ENCODE peak calls at places on chromosome 3, in four cellular contexts. One of them, this sample, is unnamed.

GRCh38 chr3:196414469-196414868 is 17.8 kb downstream of the UBXN7 start:
- DNase-seq in activated naive CD8-positive, alpha-beta T cell treated with anti-CD3 and anti-CD28 coated beads for 36 hours: no peak
- DNase-seq in SJSA1: no peak
- DNase-seq in suprapubic skin: no peak
- DNase-seq in this sample: no peak

GRCh38 chr3:116473602-116474001 is 28.3 kb upstream of the LSAMP start:
- DNase-seq in activated naive CD8-positive, alpha-beta T cell treated with anti-CD3 and anti-CD28 coated beads for 36 hours: no peak
- DNase-seq in SJSA1: no peak
- DNase-seq in suprapubic skin: no peak
- DNase-seq in this sample: no peak

GRCh38 chr3:130242850-130243569 is 102.5 kb upstream of the COL6A5 start:
- DNase-seq in activated naive CD8-positive, alpha-beta T cell treated with anti-CD3 and anti-CD28 coated beads for 36 hours: no peak
- DNase-seq in SJSA1: no peak
- DNase-seq in suprapubic skin: no peak
- DNase-seq in this sample: no peak

GRCh38 chr3:143811602-143812001 is 36.7 kb downstream of the SLC9A9 start:
- DNase-seq in activated naive CD8-positive, alpha-beta T cell treated with anti-CD3 and anti-CD28 coated beads for 36 hours: no peak
- DNase-seq in SJSA1: no peak
- DNase-seq in suprapubic skin: no peak
- DNase-seq in this sample: no peak

GRCh38 chr3:134761213-134761612 is 33.8 kb upstream of the EPHB1 start:
- DNase-seq in activated naive CD8-positive, alpha-beta T cell treated with anti-CD3 and anti-CD28 coated beads for 36 hours: no peak
- DNase-seq in SJSA1: no peak
- DNase-seq in suprapubic skin: no peak
- DNase-seq in this sample: no peak

GRCh38 chr3:119557874-119558264 is 1.5 kb downstream of the CD80 start:
- DNase-seq in activated naive CD8-positive, alpha-beta T cell treated with anti-CD3 and anti-CD28 coated beads for 36 hours: peak
- DNase-seq in SJSA1: no peak
- DNase-seq in suprapubic skin: no peak
- DNase-seq in this sample: no peak

GRCh38 chr3:70554170-70554569 is 241.7 kb upstream of the MDFIC2 start:
- DNase-seq in activated naive CD8-positive, alpha-beta T cell treated with anti-CD3 and anti-CD28 coated beads for 36 hours: no peak
- DNase-seq in SJSA1: no peak
- DNase-seq in suprapubic skin: no peak
- DNase-seq in this sample: no peak

GRCh38 chr3:29335438-29335837 is 54.6 kb downstream of the RBMS3 start:
- DNase-seq in activated naive CD8-positive, alpha-beta T cell treated with anti-CD3 and anti-CD28 coated beads for 36 hours: no peak
- DNase-seq in SJSA1: peak
- DNase-seq in suprapubic skin: peak
- DNase-seq in this sample: peak

GRCh38 chr3:183638092-183638644 is 2.7 kb downstream of the KLHL24 start:
- DNase-seq in activated naive CD8-positive, alpha-beta T cell treated with anti-CD3 and anti-CD28 coated beads for 36 hours: no peak
- DNase-seq in SJSA1: no peak
- DNase-seq in suprapubic skin: no peak
- DNase-seq in this sample: no peak

GRCh38 chr3:159146856-159147255 is 345.0 kb downstream of the MFSD1 start:
- DNase-seq in activated naive CD8-positive, alpha-beta T cell treated with anti-CD3 and anti-CD28 coated beads for 36 hours: no peak
- DNase-seq in SJSA1: no peak
- DNase-seq in suprapubic skin: no peak
- DNase-seq in this sample: no peak

GRCh38 chr3:10469406-10470119 is 35.8 kb downstream of the ATP2B2 start:
- DNase-seq in activated naive CD8-positive, alpha-beta T cell treated with anti-CD3 and anti-CD28 coated beads for 36 hours: no peak
- DNase-seq in SJSA1: no peak
- DNase-seq in suprapubic skin: no peak
- DNase-seq in this sample: no peak

GRCh38 chr3:130316164-130316563 is 29.3 kb upstream of the COL6A5 start:
- DNase-seq in activated naive CD8-positive, alpha-beta T cell treated with anti-CD3 and anti-CD28 coated beads for 36 hours: no peak
- DNase-seq in SJSA1: no peak
- DNase-seq in suprapubic skin: no peak
- DNase-seq in this sample: no peak

GRCh38 chr3:184656991-184657669 is 54.7 kb downstream of the MAGEF1 start:
- DNase-seq in activated naive CD8-positive, alpha-beta T cell treated with anti-CD3 and anti-CD28 coated beads for 36 hours: no peak
- DNase-seq in SJSA1: no peak
- DNase-seq in suprapubic skin: no peak
- DNase-seq in this sample: peak

GRCh38 chr3:187735837-187736236 is 9.4 kb downstream of the BCL6 start:
- DNase-seq in activated naive CD8-positive, alpha-beta T cell treated with anti-CD3 and anti-CD28 coated beads for 36 hours: no peak
- DNase-seq in SJSA1: no peak
- DNase-seq in suprapubic skin: no peak
- DNase-seq in this sample: no peak

GRCh38 chr3:178583963-178584575 is 47.8 kb downstream of the KCNMB2 start:
- DNase-seq in activated naive CD8-positive, alpha-beta T cell treated with anti-CD3 and anti-CD28 coated beads for 36 hours: no peak
- DNase-seq in SJSA1: no peak
- DNase-seq in suprapubic skin: no peak
- DNase-seq in this sample: no peak

GRCh38 chr3:54826255-54826691 is 101.6 kb downstream of the LRTM1 start:
- DNase-seq in activated naive CD8-positive, alpha-beta T cell treated with anti-CD3 and anti-CD28 coated beads for 36 hours: no peak
- DNase-seq in SJSA1: no peak
- DNase-seq in suprapubic skin: no peak
- DNase-seq in this sample: no peak